ENCODE peak calls at places on chromosomes 4 and X, in eight cellular contexts. L is left lung, N is dorsolateral prefrontal cortex, C is stomach, Z is brain microvascular endothelial cell, V is heart left ventricle, Y is RWPE1, B is colonic mucosa. T is an unnamed sample.

GRCh38 chr4:10917475-10918103 is 233.0 kb upstream of the CLNK start:
- DNase-seq in Z (no peak), Y (no peak), C (peak; percentile 63), N (no peak), L (no peak), B (peak; percentile 61), V (no peak), T (no peak)

GRCh38 chr4:6270691-6271121 is 1.1 kb downstream of the WFS1 start:
- DNase-seq in C (no peak), Y (no peak), B (no peak), L (peak; percentile 22), N (no peak), V (no peak), Z (no peak), T (no peak)

GRCh38 chrX:132119821-132120220 is 8.0 kb downstream of the FRMD7 start:
- DNase-seq in L (no peak), N (no peak), C (no peak), Z (no peak), Y (no peak), V (no peak), B (no peak), T (no peak)

GRCh38 chr4:73450398-73451004 is 14.5 kb downstream of the AFP start:
- DNase-seq in V (no peak), Y (peak; percentile 26), B (no peak), N (no peak), Z (peak; percentile 92), L (no peak), C (no peak), T (no peak)

GRCh38 chr4:38002451-38003071 is 42.4 kb downstream of the PTTG2 start:
- DNase-seq in B (no peak), Y (peak; percentile 11), Z (no peak), N (no peak), V (no peak), L (no peak), C (no peak), T (no peak)

GRCh38 chr4:48604527-48604926 is 114.5 kb downstream of the ZAR1 start:
- DNase-seq in B (peak; percentile 57), N (no peak), V (no peak), Z (no peak), L (no peak), Y (no peak), C (no peak), T (no peak)

GRCh38 chr4:78610546-78611214 is 59.1 kb downstream of the ANXA3 start:
- DNase-seq in Y (no peak), N (no peak), Z (no peak), B (no peak), C (no peak), V (no peak), L (no peak), T (no peak)

GRCh38 chr4:47060561-47060960 is 29.2 kb downstream of the GABRB1 start:
- DNase-seq in Y (no peak), N (no peak), B (no peak), L (no peak), Z (no peak), C (no peak), V (no peak), T (no peak)

GRCh38 chrX:107731831-107732502 is 43.6 kb downstream of the TSC22D3 start:
- DNase-seq in Z (peak; percentile 59), C (peak; percentile 95), Y (peak; percentile 60), N (peak; percentile 37), V (peak; percentile 90), B (peak; percentile 81), L (peak; percentile 84), T (peak; percentile 12)

GRCh38 chr4:32161382-32161781 is 1441.2 kb downstream of the PCDH7 start:
- DNase-seq in Y (peak; percentile 9), C (no peak), V (no peak), B (no peak), N (no peak), L (no peak), Z (peak; percentile 46), T (no peak)

GRCh38 chrX:46791927-46792825 is 33.3 kb upstream of the SLC9A7 start:
- DNase-seq in N (no peak), Y (peak; percentile 75), C (peak; percentile 41), L (no peak), Z (peak; percentile 91), V (no peak), B (no peak), T (no peak)

GRCh38 chr4:1406416-1406945 is at the start of gene NKX1-1:
- DNase-seq in V (peak; percentile 3), C (peak; percentile 7), Y (no peak), B (no peak), Z (no peak), L (peak; percentile 68), N (no peak), T (no peak)

GRCh38 chr4:156946508-156947197 is 24.9 kb downstream of the PDGFC start:
- DNase-seq in N (no peak), C (no peak), V (peak; percentile 13), Z (peak; percentile 99), Y (peak; percentile 88), B (no peak), L (no peak), T (no peak)

GRCh38 chr4:174009686-174010451 is 273.6 kb downstream of the FBXO8 start:
- DNase-seq in N (no peak), Z (no peak), B (no peak), Y (no peak), L (no peak), V (no peak), C (no peak), T (no peak)

GRCh38 chrX:71652405-71652804 is 14.9 kb upstream of the LOC101059915 start:
- DNase-seq in Y (peak; percentile 13), Z (peak; percentile 56), C (peak; percentile 52), V (no peak), L (no peak), B (peak; percentile 65), N (no peak), T (no peak)

GRCh38 chrX:109632906-109633504 is 8.0 kb upstream of the KCNE5 start:
- DNase-seq in C (no peak), Y (peak; percentile 19), Z (no peak), V (no peak), B (no peak), N (no peak), L (no peak), T (no peak)

GRCh38 chr4:1210971-1211370 is 38.0 kb downstream of the CTBP1 start:
- DNase-seq in C (no peak), V (no peak), Z (no peak), L (peak; percentile 65), B (no peak), Y (no peak), N (no peak), T (no peak)

GRCh38 chrX:65971151-65971550 is 68.7 kb downstream of the VSIG4 start:
- DNase-seq in Y (no peak), B (no peak), Z (no peak), V (peak; percentile 4), C (no peak), N (no peak), L (no peak), T (no peak)

GRCh38 chrX:134537179-134537945 is 77.4 kb downstream of the HPRT1 start:
- DNase-seq in C (no peak), L (no peak), V (no peak), Z (peak; percentile 66), Y (no peak), B (peak; percentile 68), N (no peak), T (no peak)

GRCh38 chrX:149853925-149854324 is 27.1 kb upstream of the MAGEA8 start:
- DNase-seq in Z (no peak), Y (no peak), L (no peak), B (no peak), N (no peak), C (no peak), V (no peak), T (no peak)
- TF ChIP-seq CTCF in Z (no peak), Y (no peak), L (no peak), B (no peak), N (no peak), C (no peak), V (no peak), T (no peak)

GRCh38 chr4:3115637-3116300 is 41.3 kb downstream of the HTT start:
- DNase-seq in L (no peak), V (no peak), Z (no peak), Y (no peak), B (no peak), N (no peak), C (no peak), T (no peak)

GRCh38 chr4:3114377-3114776 is 39.9 kb downstream of the HTT start:
- DNase-seq in B (no peak), N (no peak), L (no peak), C (no peak), Z (no peak), V (no peak), Y (no peak), T (no peak)

GRCh38 chr4:3112241-3112978 is 37.9 kb downstream of the HTT start:
- DNase-seq in N (no peak), V (no peak), Z (no peak), Y (no peak), C (no peak), B (no peak), L (no peak), T (no peak)

GRCh38 chr4:3111461-3111860 is 37.0 kb downstream of the HTT start:
- DNase-seq in Y (peak; percentile 78), N (no peak), L (no peak), Z (peak; percentile 51), B (no peak), V (no peak), C (no peak), T (no peak)

DNA sequence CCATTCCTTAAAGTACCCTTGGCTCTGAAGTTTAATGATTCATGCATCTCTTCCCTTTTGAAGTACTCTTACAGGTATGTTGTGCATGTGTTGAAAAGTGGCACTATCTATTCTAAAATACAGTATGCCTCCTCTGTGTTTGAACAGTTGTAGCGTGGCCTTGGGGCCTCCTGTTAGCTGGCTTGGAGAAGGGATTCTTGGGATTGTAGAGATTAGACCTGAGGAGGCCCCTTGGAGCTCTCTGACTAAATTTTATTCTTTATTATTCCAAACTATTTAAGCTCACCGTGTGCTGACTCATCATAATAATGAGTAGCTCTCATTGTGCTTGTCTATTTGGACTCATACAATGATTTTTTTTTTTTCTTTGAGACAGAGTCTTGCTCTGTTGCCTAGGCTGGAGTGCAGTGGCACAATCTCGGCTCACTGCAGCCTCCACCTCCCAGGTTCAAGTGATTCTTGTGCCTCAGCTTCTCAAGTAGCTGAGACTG is 38.5 kb downstream of the HTT start:
- DNase-seq in N (no peak), B (no peak), L (no peak), Z (no peak), C (no peak), V (no peak), Y (no peak), T (no peak)
- H3K27ac ChIP-seq in N (no peak overlapping the region), B (no peak overlapping the region), L (no peak overlapping the region), Z (no peak overlapping the region), C (peak overlapping the region; percentile 64), V (no peak overlapping the region), Y (no peak overlapping the region), T (peak overlapping the region; percentile 83)

DNA sequence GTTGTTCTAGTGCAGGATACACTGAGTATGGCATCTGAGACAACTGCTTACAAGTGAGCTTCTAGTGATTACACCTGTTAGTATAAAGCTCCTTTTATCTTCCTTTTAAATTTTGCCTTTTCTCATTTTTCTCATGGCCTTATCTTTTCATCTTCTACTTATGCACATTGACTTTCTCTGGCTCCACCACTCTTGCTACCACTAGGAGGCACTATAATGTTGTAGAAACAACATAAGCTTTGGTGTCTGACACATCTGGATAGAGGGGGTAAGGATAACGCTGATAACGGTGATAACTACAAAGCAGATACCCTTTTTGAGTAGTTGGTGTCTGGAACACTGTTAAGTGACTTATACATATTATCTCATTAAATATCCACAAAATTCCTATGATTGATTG is 187.4 kb upstream of the TEX13C start:
- DNase-seq in L (no peak), Z (no peak), C (no peak), V (no peak), B (no peak), Y (no peak), N (no peak), T (no peak)
- TF ChIP-seq CTCF in L (peak; percentile 18), Z (no peak), C (no peak), V (no peak), B (no peak), Y (no peak), N (peak; percentile 28), T (no peak)

GRCh38 chr4:119130365-119131065 is 5.1 kb upstream of the MYOZ2 start:
- DNase-seq in Y (no peak), B (no peak), Z (no peak), L (no peak), N (no peak), V (no peak), C (no peak), T (no peak)
- H3K27ac ChIP-seq in Y (no peak overlapping the region), B (no peak overlapping the region), Z (no peak overlapping the region), L (no peak overlapping the region), N (no peak overlapping the region), V (peak overlapping the region; percentile 80), C (peak overlapping the region; percentile 63), T (no peak overlapping the region)

T was measured in esophagus squamous epithelium.